ENCODE peak calls at places on chromosomes 4 and X, in five cellular contexts. S, R, I, X and G are unnamed samples.

GRCh38 chr4:177638871-177639270 is 196.6 kb upstream of the AGA start:
- DNase-seq in I (no peak), R (no peak), X (no peak), S (no peak), G (no peak)

GRCh38 chr4:138938371-138938699 is 77.2 kb upstream of the NOCT start:
- DNase-seq in X (no peak), R (no peak), I (no peak), S (peak; percentile 72), G (peak; percentile 39)

GRCh38 chrX:48911407-48912182 is at the start of gene SLC35A2:
- DNase-seq in S (peak; percentile 63), I (peak; percentile 90), X (peak; percentile 84), R (no peak), G (no peak)

GRCh38 chrX:12949927-12950656 is 24.8 kb upstream of the TMSB4X start:
- DNase-seq in I (peak; percentile 78), S (peak; percentile 92), X (peak; percentile 82), R (peak; percentile 72), G (no peak)

GRCh38 chrX:110914281-110914680 is 118.7 kb upstream of the CHRDL1 start:
- DNase-seq in S (no peak), R (no peak), I (no peak), X (no peak), G (no peak)

GRCh38 chrX:139930923-139931645 is 1.8 kb downstream of the ATP11C start:
- DNase-seq in R (no peak), X (no peak), S (no peak), I (peak; percentile 55), G (no peak)

GRCh38 chr4:83074086-83074704 is 39.2 kb downstream of the COPS4 start:
- DNase-seq in S (peak; percentile 88), X (no peak), I (no peak), R (no peak), G (peak; percentile 60)

GRCh38 chrX:920234-920799 is 289.7 kb downstream of the SHOX start:
- DNase-seq in X (no peak), S (no peak), R (no peak), I (no peak), G (no peak)

GRCh38 chr4:96913437-96914075 is 1073.7 kb downstream of the PDHA2 start:
- DNase-seq in X (no peak), R (no peak), S (no peak), I (no peak), G (no peak)

GRCh38 chr4:23733476-23733875 is 156.4 kb downstream of the PPARGC1A start:
- DNase-seq in S (no peak), R (no peak), I (no peak), X (no peak), G (no peak)

DNA sequence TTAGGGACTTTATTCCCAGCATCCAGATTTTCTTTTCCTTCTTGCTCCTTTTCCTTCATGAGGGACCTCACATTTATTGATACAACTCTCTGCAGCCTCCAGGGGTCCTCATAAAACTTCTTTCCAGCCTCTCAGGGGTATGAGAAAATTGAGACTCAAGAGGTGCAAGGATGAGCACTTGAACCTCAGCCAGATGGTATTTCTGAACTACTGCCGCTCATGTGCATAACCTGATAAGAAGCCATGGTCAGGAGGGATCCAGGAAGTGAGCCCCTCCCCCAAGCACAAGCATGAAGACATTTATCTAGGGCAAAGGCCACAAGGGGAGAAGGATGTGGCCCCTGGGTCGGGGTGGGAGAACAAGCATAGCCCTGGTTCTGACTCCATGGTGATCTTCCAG is 73.3 kb downstream of the TSPAN7 start:
- DNase-seq in S (no peak), I (no peak), X (no peak), R (no peak), G (no peak)
- H3K27me3 ChIP-seq in S (no peaks in the 10 kb centered on the region), I (no peaks in the 10 kb centered on the region), X (peaks cover 5% of the 10 kb centered on the region), R (no peaks in the 10 kb centered on the region), G (no peaks in the 10 kb centered on the region)

GRCh38 chr4:148376151-148376550 is 66.1 kb downstream of the NR3C2 start:
- DNase-seq in X (peak; percentile 65), I (no peak), S (peak; percentile 66), R (no peak), G (no peak)
- H3K4me3 ChIP-seq in X (peak overlapping the region; percentile 36), I (peak overlapping the region; percentile 34), S (peak overlapping the region; percentile 44), R (peak overlapping the region; percentile 35), G (no peak overlapping the region)

GRCh38 chrX:17633546-17633945 is 103.7 kb upstream of the SCML1 start:
- DNase-seq in X (no peak), S (no peak), I (no peak), R (no peak), G (no peak)
- H3K27me3 ChIP-seq in X (no peaks in the 10 kb centered on the region), S (no peaks in the 10 kb centered on the region), I (no peaks in the 10 kb centered on the region), R (no peaks in the 10 kb centered on the region), G (no peaks in the 10 kb centered on the region)

DNA sequence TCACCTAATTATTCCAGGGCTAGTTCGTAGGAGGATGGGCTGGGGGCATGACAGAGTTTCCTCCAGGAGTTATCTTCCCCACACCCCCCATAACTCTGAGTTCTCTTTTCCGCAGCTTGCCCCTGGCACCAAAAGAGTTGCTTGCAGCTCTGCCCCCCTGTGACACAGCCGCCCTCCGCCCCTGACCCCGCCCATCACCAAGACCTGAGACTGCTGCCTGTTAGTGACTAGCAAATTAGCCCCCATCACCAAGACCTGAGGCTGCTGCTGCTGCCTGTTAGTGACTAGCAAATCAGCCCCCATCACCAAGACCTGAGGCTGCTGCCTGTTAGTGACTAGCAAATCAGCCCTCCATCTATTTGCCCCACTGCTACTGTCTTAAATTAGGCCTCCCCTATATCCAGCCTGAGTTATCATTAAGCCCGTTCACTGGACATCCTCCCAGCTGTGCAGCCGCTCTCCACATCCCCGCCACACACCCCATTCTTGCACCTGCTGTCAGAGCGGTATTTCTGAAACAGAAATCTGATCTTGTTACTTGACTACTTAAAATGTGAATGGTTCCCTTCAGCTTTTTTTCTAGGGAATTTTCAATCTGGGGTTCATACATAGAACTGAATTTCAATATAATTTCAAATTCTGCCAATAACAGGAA is 1.5 kb upstream of the PAPSS1 start:
- DNase-seq in I (peak; percentile 67), R (no peak), X (peak; percentile 43), S (no peak), G (no peak)
- H3K4me3 ChIP-seq in I (peak overlapping the region; percentile 99), R (peak overlapping the region; percentile 67), X (peak overlapping the region; percentile 94), S (no peak overlapping the region), G (peak overlapping the region; percentile 73)

DNA sequence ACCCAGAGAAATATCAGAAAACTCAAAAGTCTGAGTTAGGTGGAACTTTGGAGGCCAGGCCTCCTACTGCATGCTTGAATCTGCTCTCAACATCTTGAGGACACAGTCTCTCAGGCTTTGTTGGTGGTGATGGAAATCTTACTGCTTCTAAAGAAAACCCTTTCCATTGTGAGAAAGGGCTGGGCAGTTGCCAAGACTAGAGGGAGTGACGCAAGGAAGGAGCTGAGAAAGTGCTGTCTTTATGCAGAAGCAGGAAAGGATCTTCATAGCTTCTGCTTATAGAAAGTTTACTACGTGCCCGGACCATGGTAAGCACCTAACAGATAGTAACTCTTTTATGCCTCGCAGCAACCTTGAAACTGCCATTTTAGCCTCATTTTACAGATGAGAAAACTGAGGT is 2.4 kb upstream of the CRMP1 start:
- DNase-seq in I (no peak), X (no peak), S (no peak), R (no peak), G (no peak)
- H3K27me3 ChIP-seq in I (peaks cover 37% of the 10 kb centered on the region), X (peaks cover 73% of the 10 kb centered on the region), S (peaks cover 24% of the 10 kb centered on the region), R (peaks cover 12% of the 10 kb centered on the region), G (peaks cover 26% of the 10 kb centered on the region)

GRCh38 chr4:126915999-126916625 is 716.6 kb upstream of the INTU start:
- DNase-seq in I (no peak), X (no peak), S (peak; percentile 71), R (no peak), G (no peak)

DNA sequence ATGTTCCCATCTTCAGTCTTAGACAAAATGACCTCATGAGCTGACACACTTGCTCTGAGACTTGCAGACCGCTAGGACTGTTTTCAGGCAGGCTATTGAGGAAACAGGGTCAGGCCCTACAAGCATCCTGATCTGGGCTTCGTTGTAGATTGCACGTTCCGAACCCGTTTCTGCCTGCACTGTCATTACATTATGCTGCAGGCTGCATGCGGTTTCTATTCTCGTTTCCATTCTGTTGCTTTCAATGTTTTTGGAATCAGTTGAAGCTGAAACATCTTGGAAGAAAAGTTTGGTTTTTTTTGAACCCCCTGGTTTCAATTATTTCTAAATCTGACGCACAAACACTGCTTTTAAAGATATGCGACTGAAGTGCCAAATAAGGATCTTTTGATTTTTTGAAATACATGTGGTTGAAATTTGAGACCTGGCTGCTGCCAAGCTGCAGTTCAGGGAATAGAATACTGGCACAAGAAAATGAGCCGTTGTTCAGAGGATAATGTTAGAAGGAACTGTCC is 716.1 kb upstream of the INTU start:
- DNase-seq in X (no peak), I (no peak), S (peak; percentile 95), R (no peak), G (no peak)
- H3K4me3 ChIP-seq in X (no peak overlapping the region), I (peak overlapping the region; percentile 1), S (peak overlapping the region; percentile 41), R (peak overlapping the region; percentile 31), G (no peak overlapping the region)

DNA sequence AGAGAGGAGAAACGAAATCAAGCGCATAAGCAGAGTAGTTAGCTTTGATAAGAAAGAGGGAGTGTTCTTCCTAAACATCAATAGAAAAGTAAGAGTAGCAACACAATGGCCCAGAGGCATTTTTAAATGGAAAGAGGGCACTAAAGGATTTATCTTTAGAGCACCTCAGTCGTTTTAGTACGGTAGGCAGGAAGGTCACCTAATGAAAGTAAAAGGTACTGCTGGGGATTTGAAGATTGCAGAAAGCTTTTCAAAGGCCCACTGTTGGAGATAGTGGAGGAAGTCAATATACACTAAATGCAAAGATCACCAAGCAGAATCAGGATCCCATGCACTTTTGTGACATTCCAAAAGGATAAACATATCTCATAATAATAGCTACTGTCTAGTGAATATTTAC is 667.7 kb upstream of the GRID2 start:
- DNase-seq in I (no peak), R (no peak), S (no peak), X (no peak), G (no peak)
- H3K27me3 ChIP-seq in I (no peaks in the 10 kb centered on the region), R (no peaks in the 10 kb centered on the region), S (no peaks in the 10 kb centered on the region), X (no peaks in the 10 kb centered on the region), G (no peaks in the 10 kb centered on the region)

DNA sequence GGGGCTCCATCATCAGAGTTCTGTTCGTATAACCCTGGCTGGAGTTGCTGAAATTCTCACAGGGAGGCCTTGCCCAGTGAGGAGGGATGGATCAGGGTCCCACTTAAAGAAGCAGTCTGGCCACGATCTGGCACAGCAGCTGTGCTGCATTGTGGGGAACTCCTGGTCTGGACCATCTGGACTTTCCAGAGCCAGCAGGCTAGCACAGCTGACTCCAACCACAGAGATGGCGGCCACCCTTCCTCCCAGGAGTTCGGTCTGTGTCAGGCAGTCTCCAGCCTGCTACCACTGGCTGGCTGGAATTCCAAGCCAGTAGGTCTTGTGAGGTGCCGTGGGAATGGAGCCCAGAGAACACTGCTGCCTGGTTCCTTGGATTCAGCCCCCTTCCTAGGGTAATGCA is 62.0 kb downstream of the SLAIN2 start:
- DNase-seq in X (no peak), R (no peak), I (no peak), S (no peak), G (no peak)
- H3K4me3 ChIP-seq in X (no peak overlapping the region), R (no peak overlapping the region), I (no peak overlapping the region), S (no peak overlapping the region), G (no peak overlapping the region)

DNA sequence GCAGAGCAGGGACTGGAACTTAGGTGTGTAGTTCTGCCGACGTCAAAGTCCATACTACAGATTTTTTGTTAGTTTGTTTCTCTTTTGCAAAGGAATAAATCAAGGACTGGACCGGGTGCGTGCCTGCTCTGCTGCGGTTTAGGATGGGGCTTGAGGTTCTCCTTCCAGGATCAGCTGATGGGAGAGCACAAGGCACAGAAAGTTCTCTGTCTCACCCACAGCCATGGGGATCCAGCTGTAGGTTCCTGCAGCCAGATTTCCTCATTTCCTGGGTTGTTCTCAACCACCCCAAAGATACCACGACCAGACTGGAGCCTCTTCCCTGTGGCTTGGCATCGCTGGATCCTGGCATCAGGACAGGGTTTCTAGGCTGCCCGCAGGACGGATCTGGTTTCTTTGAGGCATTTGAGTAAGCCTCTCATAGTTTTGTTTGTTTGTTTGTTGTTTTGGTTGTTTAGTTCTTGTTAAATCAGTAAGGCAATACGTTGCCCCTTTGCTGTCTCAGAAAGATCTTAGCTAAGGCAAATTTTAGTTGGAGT is 789 bp upstream of the SRPX start:
- DNase-seq in S (peak; percentile 40), I (no peak), R (no peak), X (no peak), G (no peak)
- H3K27me3 ChIP-seq in S (no peaks in the 10 kb centered on the region), I (no peaks in the 10 kb centered on the region), R (no peaks in the 10 kb centered on the region), X (peaks cover 65% of the 10 kb centered on the region), G (peaks cover 6% of the 10 kb centered on the region)